ENCODE peak calls at places on chromosomes 4 and X, in five cellular contexts. K, G, F, P and C are unnamed samples.

GRCh38 chr4:7068883-7069282 is 1.0 kb upstream of the GRPEL1 start:
- DNase-seq in F (no peak), K (peak), G (no peak), P (no peak), C (no peak)

GRCh38 chrX:123361371-123361770 is 177.3 kb downstream of the GRIA3 start:
- DNase-seq in K (peak), P (no peak), G (no peak), F (no peak), C (peak)

GRCh38 chr4:11415409-11416070 is 13.2 kb downstream of the HS3ST1 start:
- DNase-seq in G (no peak), F (no peak), K (no peak), P (no peak), C (no peak)

GRCh38 chr4:140326395-140326993 is 47.0 kb upstream of the SCOC start:
- DNase-seq in K (peak), F (no peak), P (peak), G (no peak), C (peak)

GRCh38 chr4:6925357-6925836 is 15.8 kb downstream of the TBC1D14 start:
- DNase-seq in P (no peak), G (no peak), K (no peak), F (no peak), C (no peak)

GRCh38 chr4:148481644-148482043 is 39.4 kb upstream of the NR3C2 start:
- DNase-seq in P (no peak), K (no peak), F (no peak), G (no peak), C (no peak)

GRCh38 chrX:101668143-101668542 is 8.5 kb upstream of the ARMCX2 start:
- DNase-seq in P (no peak), K (no peak), G (no peak), F (no peak), C (no peak)

GRCh38 chrX:71542411-71542810 is 9.5 kb downstream of the OGT start:
- DNase-seq in P (peak), G (no peak), F (no peak), K (no peak), C (no peak)

GRCh38 chr4:188869581-188869980 is 730.3 kb downstream of the TRIML1 start:
- DNase-seq in K (no peak), P (no peak), G (no peak), F (no peak), C (no peak)

GRCh38 chr4:185470503-185471195 is 884 bp downstream of the CCDC110 start:
- DNase-seq in P (peak), K (no peak), G (no peak), F (peak), C (peak)

GRCh38 chrX:68835468-68835867 is 6.6 kb downstream of the EFNB1 start:
- DNase-seq in P (no peak), K (no peak), F (no peak), G (no peak), C (no peak)

GRCh38 chr4:114401483-114401882 is 197.1 kb upstream of the UGT8 start:
- DNase-seq in F (no peak), P (no peak), K (no peak), G (no peak), C (no peak)

GRCh38 chr4:11471613-11472012 is 42.9 kb upstream of the HS3ST1 start:
- DNase-seq in P (no peak), G (no peak), K (no peak), F (peak), C (peak)

GRCh38 chr4:637536-637935 is 12.2 kb downstream of the PDE6B start:
- DNase-seq in K (peak), F (no peak), G (no peak), P (no peak), C (no peak)

GRCh38 chr4:4810778-4811177 is 48.7 kb upstream of the MSX1 start:
- DNase-seq in G (no peak), P (no peak), F (no peak), K (peak), C (no peak)

GRCh38 chr4:155639674-155640529 is 26.7 kb upstream of the GUCY1A1 start:
- DNase-seq in F (no peak), G (no peak), K (no peak), P (no peak), C (no peak)

GRCh38 chr4:8591114-8591513 is 1.5 kb upstream of the CPZ start:
- DNase-seq in G (no peak), P (no peak), K (no peak), F (no peak), C (no peak)

GRCh38 chrX:46758163-46758955 is 559 bp downstream of the SLC9A7 start:
- DNase-seq in K (no peak), P (peak), F (no peak), G (no peak), C (peak)

GRCh38 chrX:111568356-111568755 is 56.9 kb downstream of the SERTM2 start:
- DNase-seq in G (no peak), P (peak), K (peak), F (no peak), C (peak)

GRCh38 chrX:9885150-9885549 is 82.0 kb upstream of the CLDN34 start:
- DNase-seq in P (peak), G (peak), K (peak), F (peak), C (peak)

GRCh38 chr4:41448935-41449334 is 89.0 kb upstream of the LIMCH1 start:
- DNase-seq in G (no peak), F (no peak), K (no peak), P (no peak), C (peak)

GRCh38 chrX:153871451-153871850 is 14.5 kb downstream of the L1CAM start:
- DNase-seq in P (no peak), G (no peak), K (no peak), F (no peak), C (no peak)

GRCh38 chr4:108543359-108543968 is 76.9 kb upstream of the RPL34 start:
- DNase-seq in F (no peak), G (no peak), K (no peak), P (no peak), C (no peak)